ENCODE peak calls at places on chromosomes 1 and 21, in four cellular contexts. One of them, this sample, is unnamed.

GRCh38 chr1:43833013-43833412 is 100.6 kb upstream of the ARTN start:
- DNase-seq in stomach: no peak
- DNase-seq in type B pancreatic cell: no peak
- DNase-seq in dorsolateral prefrontal cortex: no peak
- DNase-seq in this sample: no peak

GRCh38 chr1:4973341-4973740 is 318.9 kb downstream of the AJAP1 start:
- DNase-seq in stomach: no peak
- DNase-seq in type B pancreatic cell: peak
- DNase-seq in dorsolateral prefrontal cortex: no peak
- DNase-seq in this sample: no peak

GRCh38 chr1:96521994-96522760 is 199.4 kb upstream of the PTBP2 start:
- DNase-seq in dorsolateral prefrontal cortex: no peak
- DNase-seq in type B pancreatic cell: no peak
- DNase-seq in stomach: no peak
- DNase-seq in this sample: no peak

GRCh38 chr1:20051218-20051829 is 18.7 kb upstream of the PLA2G5 start:
- DNase-seq in dorsolateral prefrontal cortex: no peak
- DNase-seq in stomach: no peak
- DNase-seq in type B pancreatic cell: no peak
- DNase-seq in this sample: no peak

GRCh38 chr1:244077473-244078220 is 26.6 kb downstream of the ZBTB18 start:
- DNase-seq in type B pancreatic cell: no peak
- DNase-seq in dorsolateral prefrontal cortex: no peak
- DNase-seq in stomach: no peak
- DNase-seq in this sample: no peak

GRCh38 chr1:42730988-42731387 is 9.0 kb downstream of the CLDN19 start:
- DNase-seq in dorsolateral prefrontal cortex: no peak
- DNase-seq in type B pancreatic cell: no peak
- DNase-seq in stomach: no peak
- DNase-seq in this sample: no peak

GRCh38 chr1:165927169-165927568 is 99.8 kb downstream of the UCK2 start:
- DNase-seq in type B pancreatic cell: no peak
- DNase-seq in stomach: no peak
- DNase-seq in dorsolateral prefrontal cortex: no peak
- DNase-seq in this sample: no peak

GRCh38 chr1:48532976-48533375 is 61.0 kb upstream of the SPATA6 start:
- DNase-seq in stomach: no peak
- DNase-seq in dorsolateral prefrontal cortex: no peak
- DNase-seq in type B pancreatic cell: no peak
- DNase-seq in this sample: no peak

GRCh38 chr1:51506537-51506936 is 12.5 kb downstream of the EPS15 start:
- DNase-seq in stomach: no peak
- DNase-seq in type B pancreatic cell: no peak
- DNase-seq in dorsolateral prefrontal cortex: no peak
- DNase-seq in this sample: no peak

GRCh38 chr21:34029724-34030528 is 43.5 kb upstream of the MRPS6 start:
- DNase-seq in stomach: peak
- DNase-seq in type B pancreatic cell: no peak
- DNase-seq in dorsolateral prefrontal cortex: no peak
- DNase-seq in this sample: no peak

GRCh38 chr1:94119796-94120590 is 955 bp downstream of the ABCA4 start:
- DNase-seq in stomach: no peak
- DNase-seq in dorsolateral prefrontal cortex: no peak
- DNase-seq in type B pancreatic cell: no peak
- DNase-seq in this sample: no peak

GRCh38 chr1:44250113-44250781 is 37.0 kb downstream of the DMAP1 start:
- DNase-seq in stomach: no peak
- DNase-seq in dorsolateral prefrontal cortex: no peak
- DNase-seq in type B pancreatic cell: no peak
- DNase-seq in this sample: no peak

GRCh38 chr1:56284933-56285332 is 294.4 kb downstream of the PLPP3 start:
- DNase-seq in type B pancreatic cell: no peak
- DNase-seq in dorsolateral prefrontal cortex: no peak
- DNase-seq in stomach: no peak
- DNase-seq in this sample: no peak

GRCh38 chr1:78831731-78832360 is 174.7 kb downstream of the ADGRL4 start:
- DNase-seq in stomach: no peak
- DNase-seq in type B pancreatic cell: no peak
- DNase-seq in dorsolateral prefrontal cortex: no peak
- DNase-seq in this sample: no peak

GRCh38 chr1:86750530-86750929 is 46.2 kb downstream of the SH3GLB1 start:
- DNase-seq in type B pancreatic cell: no peak
- DNase-seq in stomach: no peak
- DNase-seq in dorsolateral prefrontal cortex: no peak
- DNase-seq in this sample: no peak

GRCh38 chr1:86750076-86750475 is 45.7 kb downstream of the SH3GLB1 start:
- DNase-seq in dorsolateral prefrontal cortex: no peak
- DNase-seq in type B pancreatic cell: no peak
- DNase-seq in stomach: no peak
- DNase-seq in this sample: no peak

GRCh38 chr1:86754265-86754974 is 50.0 kb downstream of the SH3GLB1 start:
- DNase-seq in dorsolateral prefrontal cortex: no peak
- DNase-seq in type B pancreatic cell: no peak
- DNase-seq in stomach: no peak
- DNase-seq in this sample: no peak

GRCh38 chr1:86756062-86756406 is 51.7 kb downstream of the SH3GLB1 start:
- DNase-seq in dorsolateral prefrontal cortex: no peak
- DNase-seq in stomach: no peak
- DNase-seq in type B pancreatic cell: no peak
- DNase-seq in this sample: no peak

DNA sequence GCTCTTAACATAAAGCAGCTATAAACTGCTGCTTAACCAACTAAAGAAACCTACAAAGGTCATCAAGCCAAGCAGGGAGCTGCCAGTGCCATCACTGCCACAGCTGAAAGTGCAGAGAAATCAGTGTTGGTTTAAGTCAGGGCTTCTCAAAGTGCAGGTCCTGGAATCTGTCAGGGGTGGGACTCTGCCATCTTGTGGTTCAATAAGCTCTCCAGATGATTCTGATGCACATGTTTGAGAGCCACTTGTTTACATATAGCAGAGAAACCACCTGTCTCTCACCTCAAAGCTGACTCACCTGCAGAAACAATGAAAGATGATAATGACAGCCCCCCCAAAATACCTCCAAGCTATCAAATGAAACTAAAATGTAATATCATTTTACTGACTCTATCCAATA is 49.3 kb downstream of the SH3GLB1 start:
- DNase-seq in type B pancreatic cell: no peak
- DNase-seq in stomach: no peak
- DNase-seq in dorsolateral prefrontal cortex: no peak
- DNase-seq in this sample: no peak
- TF ChIP-seq CTCF in type B pancreatic cell: peak
- TF ChIP-seq CTCF in stomach: no peak
- TF ChIP-seq CTCF in dorsolateral prefrontal cortex: no peak
- TF ChIP-seq CTCF in this sample: no peak

DNA sequence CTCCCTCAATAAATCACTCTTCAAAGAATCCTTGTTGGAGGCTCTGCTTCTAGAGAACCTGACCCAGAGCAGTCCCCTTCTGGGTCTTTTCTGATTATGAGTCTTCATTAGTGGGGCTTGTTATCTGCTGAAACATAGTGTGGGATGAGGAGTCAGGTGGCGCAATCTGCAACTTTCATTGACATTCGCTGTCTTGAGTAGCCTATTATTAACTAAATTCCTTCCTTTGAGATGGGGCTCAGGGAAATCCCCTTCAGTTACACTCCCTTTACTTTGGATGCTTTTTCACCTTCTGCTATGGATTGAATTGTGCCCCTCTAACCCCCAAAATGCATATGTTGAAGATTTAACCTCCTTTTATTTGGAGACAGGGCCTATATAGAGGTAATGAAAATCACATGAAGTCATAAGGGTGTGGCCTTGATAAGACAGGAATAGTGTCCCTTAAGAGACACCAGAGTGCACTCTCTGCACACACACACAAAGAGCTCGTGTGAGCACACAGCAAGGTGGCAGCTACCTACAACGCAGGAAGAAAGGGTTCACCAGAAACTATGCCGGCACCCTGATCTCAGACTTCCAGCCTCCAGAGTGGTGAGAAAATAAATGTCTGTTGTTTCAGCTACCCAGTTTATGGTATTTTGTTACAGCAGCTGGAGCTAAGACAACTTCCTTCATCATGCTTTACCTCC is 19.5 kb downstream of the DIO1 start:
- DNase-seq in type B pancreatic cell: no peak
- DNase-seq in stomach: no peak
- DNase-seq in dorsolateral prefrontal cortex: no peak
- DNase-seq in this sample: no peak
- TF ChIP-seq CTCF in type B pancreatic cell: no peak
- TF ChIP-seq CTCF in stomach: no peak
- TF ChIP-seq CTCF in dorsolateral prefrontal cortex: no peak
- TF ChIP-seq CTCF in this sample: no peak

GRCh38 chr1:18582890-18583289 is 47.8 kb upstream of the PAX7 start:
- DNase-seq in stomach: no peak
- DNase-seq in type B pancreatic cell: no peak
- DNase-seq in dorsolateral prefrontal cortex: no peak
- DNase-seq in this sample: no peak

GRCh38 chr1:18580087-18580486 is 50.6 kb upstream of the PAX7 start:
- DNase-seq in dorsolateral prefrontal cortex: no peak
- DNase-seq in type B pancreatic cell: no peak
- DNase-seq in stomach: no peak
- DNase-seq in this sample: no peak

GRCh38 chr1:18580676-18581419 is 49.8 kb upstream of the PAX7 start:
- DNase-seq in type B pancreatic cell: no peak
- DNase-seq in stomach: no peak
- DNase-seq in dorsolateral prefrontal cortex: no peak
- DNase-seq in this sample: no peak

GRCh38 chr1:18583326-18583941 is 47.2 kb upstream of the PAX7 start:
- DNase-seq in type B pancreatic cell: no peak
- DNase-seq in dorsolateral prefrontal cortex: no peak
- DNase-seq in stomach: no peak
- DNase-seq in this sample: no peak

GRCh38 chr1:18581420-18581880 is 49.2 kb upstream of the PAX7 start:
- DNase-seq in type B pancreatic cell: no peak
- DNase-seq in dorsolateral prefrontal cortex: peak
- DNase-seq in stomach: peak
- DNase-seq in this sample: peak
- TF ChIP-seq CTCF in type B pancreatic cell: peak
- TF ChIP-seq CTCF in dorsolateral prefrontal cortex: peak
- TF ChIP-seq CTCF in stomach: peak
- TF ChIP-seq CTCF in this sample: peak

DNA sequence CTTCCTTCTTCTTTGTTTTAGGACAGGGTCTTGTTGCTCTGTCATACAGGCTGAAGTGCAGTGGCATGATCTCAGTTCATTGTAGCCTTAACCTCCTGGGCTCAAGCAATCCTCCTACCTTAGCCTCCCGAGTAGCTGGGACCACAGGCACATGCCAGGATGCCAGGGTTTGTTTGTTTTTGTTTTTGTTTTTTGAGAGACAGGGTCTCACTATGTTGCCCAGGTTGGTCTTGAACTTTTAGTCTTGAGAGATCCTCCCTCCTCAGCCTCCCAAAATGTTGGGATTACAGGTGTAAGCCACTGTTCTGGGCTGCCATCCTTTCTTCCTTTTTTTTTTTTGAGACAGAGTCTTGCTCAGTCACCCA is 56.5 kb upstream of the SLC45A1 start:
- DNase-seq in dorsolateral prefrontal cortex: no peak
- DNase-seq in stomach: no peak
- DNase-seq in type B pancreatic cell: no peak
- DNase-seq in this sample: no peak
- TF ChIP-seq CTCF in dorsolateral prefrontal cortex: no peak
- TF ChIP-seq CTCF in stomach: no peak
- TF ChIP-seq CTCF in type B pancreatic cell: no peak
- TF ChIP-seq CTCF in this sample: no peak

DNA sequence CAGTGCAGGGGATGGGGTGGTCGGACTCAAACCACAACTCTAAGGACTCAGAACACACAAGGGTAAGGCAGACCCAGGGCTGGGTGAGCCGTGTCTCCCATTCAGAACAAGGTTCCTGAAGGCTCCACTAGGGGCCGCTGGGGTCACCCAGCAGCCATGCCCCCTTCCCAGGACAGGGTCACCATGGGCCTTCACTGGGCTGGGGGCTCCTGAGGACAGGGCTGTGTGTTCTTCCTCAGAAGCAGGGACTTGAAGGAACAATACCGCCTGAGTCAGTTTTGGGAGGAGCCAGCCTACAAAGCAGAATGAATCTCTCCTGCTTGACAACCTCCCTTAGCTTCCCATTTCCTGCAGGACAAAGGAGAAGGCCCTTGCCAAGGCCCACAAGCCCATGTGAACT is 15.4 kb downstream of the RIMS3 start:
- DNase-seq in type B pancreatic cell: no peak
- DNase-seq in stomach: no peak
- DNase-seq in dorsolateral prefrontal cortex: no peak
- DNase-seq in this sample: no peak
- TF ChIP-seq CTCF in type B pancreatic cell: peak
- TF ChIP-seq CTCF in stomach: no peak
- TF ChIP-seq CTCF in dorsolateral prefrontal cortex: no peak
- TF ChIP-seq CTCF in this sample: no peak

GRCh38 chr1:151340870-151341754 is 5.9 kb downstream of the RFX5 start:
- DNase-seq in stomach: no peak
- DNase-seq in type B pancreatic cell: no peak
- DNase-seq in dorsolateral prefrontal cortex: no peak
- DNase-seq in this sample: no peak
- TF ChIP-seq CTCF in stomach: peak
- TF ChIP-seq CTCF in type B pancreatic cell: peak
- TF ChIP-seq CTCF in dorsolateral prefrontal cortex: peak
- TF ChIP-seq CTCF in this sample: peak

GRCh38 chr21:41953831-41954653 is at the start of gene C2CD2:
- DNase-seq in dorsolateral prefrontal cortex: no peak
- DNase-seq in stomach: peak
- DNase-seq in type B pancreatic cell: no peak
- DNase-seq in this sample: peak
- TF ChIP-seq CTCF in dorsolateral prefrontal cortex: no peak
- TF ChIP-seq CTCF in stomach: no peak
- TF ChIP-seq CTCF in type B pancreatic cell: no peak
- TF ChIP-seq CTCF in this sample: no peak

GRCh38 chr1:213989071-213989739 is 1.4 kb downstream of the PROX1 start:
- DNase-seq in type B pancreatic cell: no peak
- DNase-seq in stomach: no peak
- DNase-seq in dorsolateral prefrontal cortex: no peak
- DNase-seq in this sample: no peak

GRCh38 chr1:213986925-213987250 is 885 bp upstream of the PROX1 start:
- DNase-seq in type B pancreatic cell: no peak
- DNase-seq in stomach: no peak
- DNase-seq in dorsolateral prefrontal cortex: no peak
- DNase-seq in this sample: no peak

GRCh38 chr1:213987422-213987875 is 324 bp upstream of the PROX1 start:
- DNase-seq in type B pancreatic cell: no peak
- DNase-seq in dorsolateral prefrontal cortex: peak
- DNase-seq in stomach: peak
- DNase-seq in this sample: peak

GRCh38 chr1:213988639-213989070 is 882 bp downstream of the PROX1 start:
- DNase-seq in dorsolateral prefrontal cortex: no peak
- DNase-seq in stomach: no peak
- DNase-seq in type B pancreatic cell: no peak
- DNase-seq in this sample: no peak

GRCh38 chr1:213987876-213988638 is at the start of gene PROX1:
- DNase-seq in stomach: peak
- DNase-seq in dorsolateral prefrontal cortex: peak
- DNase-seq in type B pancreatic cell: peak
- DNase-seq in this sample: peak
- TF ChIP-seq CTCF in stomach: no peak
- TF ChIP-seq CTCF in dorsolateral prefrontal cortex: no peak
- TF ChIP-seq CTCF in type B pancreatic cell: no peak
- TF ChIP-seq CTCF in this sample: no peak

GRCh38 chr1:29849038-29849750 is 612.9 kb downstream of the PTPRU start:
- DNase-seq in dorsolateral prefrontal cortex: no peak
- DNase-seq in stomach: peak
- DNase-seq in type B pancreatic cell: no peak
- DNase-seq in this sample: no peak
- TF ChIP-seq CTCF in dorsolateral prefrontal cortex: peak
- TF ChIP-seq CTCF in stomach: no peak
- TF ChIP-seq CTCF in type B pancreatic cell: peak
- TF ChIP-seq CTCF in this sample: peak

This sample was measured in mesothelial cell of epicardium.